ENCODE peak calls at places on chromosomes 5 and 9, in five cellular contexts. I is neuronal stem cell; L is stimulated activated CD8-positive, alpha-beta memory T cell treated with anti-CD3 and anti-CD28 coated beads, Interleukin-2, amount 100 ng/mL, for 48 hours; E is lower leg skin; A is activated CD8-positive, alpha-beta T cell treated with anti-CD3 and anti-CD28 coated beads, Interleukin-2, amount 10 ng/mL, durations not matched to agents 7 days and 5 days. W is an unnamed sample.

GRCh38 chr5:74201334-74202081 is 439.0 kb downstream of the ENC1 start:
- DNase-seq in I (no peak), L (no peak), E (no peak), A (no peak), W (peak)

GRCh38 chr9:92136184-92136858 is 21.1 kb upstream of the SPTLC1 start:
- DNase-seq in I (no peak), L (no peak), E (no peak), A (no peak), W (no peak)

GRCh38 chr9:97889941-97890557 is 32.3 kb downstream of the TRMO start:
- DNase-seq in I (peak), L (peak), E (no peak), A (peak), W (no peak)

GRCh38 chr5:146643805-146644204 is 127.8 kb upstream of the GPR151 start:
- DNase-seq in I (no peak), L (no peak), E (no peak), A (no peak), W (no peak)

GRCh38 chr5:1404062-1404461 is 41.2 kb downstream of the SLC6A3 start:
- DNase-seq in I (no peak), L (no peak), E (no peak), A (no peak), W (no peak)

GRCh38 chr9:13274901-13275641 is 4.4 kb downstream of the MPDZ start:
- DNase-seq in I (no peak), L (no peak), E (no peak), A (no peak), W (no peak)

GRCh38 chr9:124254261-124254682 is 3.5 kb upstream of the NEK6 start:
- DNase-seq in I (no peak), L (no peak), E (no peak), A (no peak), W (no peak)

GRCh38 chr5:164235176-164235914 is 729.9 kb downstream of the MAT2B start:
- DNase-seq in I (no peak), L (no peak), E (no peak), A (no peak), W (no peak)